ENCODE peak calls at places on chromosomes 6 and 20, in eight cellular contexts. P is HCEC 1CT; U is tibial nerve; C is activated effector memory CD4-positive, alpha-beta T cell treated with Interleukin-2 at 50 U/mL for 16 hours; M is keratinocyte; T is GM13976; N is ACHN; Q is Peyer's patch. X is an unnamed sample.
A peak's percentile ranks its signal among the peaks of the same experiment; 100 is the strongest.

GRCh38 chr6:118325220-118325860 is 222.8 kb upstream of the PLN start:
- DNase-seq in P (no peak), C (no peak), N (no peak), T (no peak), M (no peak), Q (no peak), U (no peak), X (peak; percentile 31)

GRCh38 chr6:133341607-133342158 is 100.5 kb downstream of the EYA4 start:
- DNase-seq in U (no peak), Q (no peak), P (peak; percentile 73), M (no peak), N (no peak), T (no peak), C (no peak), X (peak; percentile 69)

GRCh38 chr6:105431226-105431625 is 28.3 kb upstream of the PREP start:
- DNase-seq in Q (no peak), U (peak; percentile 57), M (no peak), N (peak; percentile 59), P (peak; percentile 54), T (no peak), C (no peak), X (peak; percentile 72)

GRCh38 chr6:113994934-113995342 is 24.0 kb upstream of the HDAC2 start:
- DNase-seq in U (peak; percentile 11), N (peak; percentile 94), Q (no peak), P (peak; percentile 92), M (peak; percentile 62), T (peak; percentile 38), C (peak; percentile 9), X (peak; percentile 96)

GRCh38 chr6:154292855-154293519 is 63.6 kb downstream of the IPCEF1 start:
- DNase-seq in M (no peak), N (peak; percentile 59), P (peak; percentile 74), Q (no peak), C (no peak), U (no peak), T (no peak), X (peak; percentile 44)

GRCh38 chr6:111975501-111975900 is 78.4 kb upstream of the CCN6 start:
- DNase-seq in T (no peak), P (no peak), M (no peak), C (no peak), N (no peak), Q (no peak), U (no peak), X (no peak)

GRCh38 chr20:865379-865778 is 31.9 kb downstream of the FAM110A start:
- DNase-seq in U (no peak), P (no peak), Q (no peak), N (no peak), M (no peak), T (no peak), C (no peak), X (no peak)

GRCh38 chr6:75353644-75354043 is 69.1 kb upstream of the TMEM30A start:
- DNase-seq in T (no peak), U (no peak), M (no peak), Q (no peak), P (no peak), N (no peak), C (no peak), X (no peak)

GRCh38 chr20:38353298-38353697 is 7.0 kb downstream of the LBP start:
- DNase-seq in N (no peak), C (no peak), Q (no peak), U (no peak), T (no peak), P (no peak), M (no peak), X (no peak)

GRCh38 chr20:62428008-62428384 is 657 bp upstream of the RBBP8NL start:
- DNase-seq in P (no peak), C (no peak), N (no peak), T (no peak), M (no peak), Q (no peak), U (no peak), X (no peak)

GRCh38 chr6:166670013-166670412 is 43.0 kb upstream of the RPS6KA2 start:
- DNase-seq in T (no peak), N (no peak), C (no peak), Q (no peak), P (no peak), U (no peak), M (no peak), X (no peak)

GRCh38 chr20:31860431-31861345 is 9.6 kb downstream of the DUSP15 start:
- DNase-seq in N (peak; percentile 68), P (peak; percentile 29), Q (no peak), U (no peak), T (peak; percentile 54), C (no peak), M (no peak), X (no peak)

GRCh38 chr20:57891067-57891466 is 181.3 kb upstream of the PMEPA1 start:
- DNase-seq in C (no peak), P (no peak), T (no peak), M (no peak), N (no peak), Q (no peak), U (no peak), X (no peak)

GRCh38 chr6:125208625-125209249 is 55.2 kb downstream of the TPD52L1 start:
- DNase-seq in T (no peak), P (no peak), M (no peak), N (no peak), U (no peak), Q (no peak), C (no peak), X (no peak)

GRCh38 chr6:137036566-137037300 is 8.0 kb downstream of the IL20RA start:
- DNase-seq in N (no peak), M (no peak), Q (no peak), U (no peak), T (no peak), P (no peak), C (no peak), X (no peak)

GRCh38 chr6:9927271-9927670 is 487.6 kb downstream of the TFAP2A start:
- DNase-seq in T (no peak), U (no peak), Q (no peak), P (no peak), M (no peak), N (no peak), C (no peak), X (no peak)

GRCh38 chr6:12331474-12331873 is 41.3 kb downstream of the EDN1 start:
- DNase-seq in U (no peak), M (no peak), N (no peak), T (no peak), Q (no peak), P (no peak), C (no peak), X (no peak)

GRCh38 chr6:148306287-148306686 is 36.4 kb upstream of the SASH1 start:
- DNase-seq in Q (no peak), C (no peak), P (no peak), N (no peak), U (no peak), M (no peak), T (no peak), X (peak; percentile 35)

GRCh38 chr6:33757113-33757512 is 10.4 kb upstream of the IP6K3 start:
- DNase-seq in C (no peak), N (no peak), Q (no peak), T (no peak), P (no peak), M (no peak), U (no peak), X (no peak)

GRCh38 chr6:130288065-130288464 is 65.3 kb upstream of the SAMD3 start:
- DNase-seq in P (no peak), Q (no peak), T (no peak), C (no peak), N (no peak), M (no peak), U (no peak), X (no peak)

GRCh38 chr6:110493253-110493800 is 16.9 kb upstream of the SLC22A16 start:
- DNase-seq in Q (no peak), M (no peak), U (no peak), P (no peak), C (no peak), T (no peak), N (no peak), X (no peak)

GRCh38 chr6:37987008-37987407 is 167.5 kb downstream of the ZFAND3 start:
- DNase-seq in P (peak; percentile 77), C (no peak), Q (no peak), U (no peak), M (no peak), N (peak; percentile 13), T (no peak), X (peak; percentile 73)